ENCODE peak calls at places on chromosomes 1 and 21, in four cellular contexts. I is stomach; L is effector memory CD4-positive, alpha-beta T cell; M is MM.1S. N is an unnamed sample.

GRCh38 chr1:176051902-176052518 is 155.1 kb downstream of the COP1 start:
- DNase-seq in I (no peak), L (no peak), M (no peak), N (no peak)

GRCh38 chr1:119276558-119276957 is 92.0 kb upstream of the HAO2 start:
- DNase-seq in I (no peak), L (no peak), M (no peak), N (no peak)

GRCh38 chr1:184270556-184270955 is 116.3 kb upstream of the C1orf21 start:
- DNase-seq in I (no peak), L (no peak), M (no peak), N (peak)

GRCh38 chr1:108503062-108503740 is 53.1 kb downstream of the NBPF6 start:
- DNase-seq in I (no peak), L (no peak), M (no peak), N (no peak)

GRCh38 chr1:45508295-45509151 is 8.4 kb downstream of the MMACHC start:
- DNase-seq in I (no peak), L (no peak), M (no peak), N (no peak)

GRCh38 chr21:18522181-18522771 is 118.7 kb upstream of the TMPRSS15 start:
- DNase-seq in I (no peak), L (no peak), M (peak), N (no peak)

GRCh38 chr1:198463709-198464108 is 76.8 kb downstream of the ATP6V1G3 start:
- DNase-seq in I (no peak), L (no peak), M (no peak), N (no peak)

GRCh38 chr1:186183219-186183618 is 191.8 kb downstream of the TPR start:
- DNase-seq in I (no peak), L (no peak), M (no peak), N (no peak)

GRCh38 chr1:81174811-81175476 is 625.8 kb upstream of the ADGRL2 start:
- DNase-seq in I (no peak), L (no peak), M (no peak), N (no peak)

GRCh38 chr1:15272009-15272781 is 25.2 kb downstream of the FHAD1 start:
- DNase-seq in I (peak), L (no peak), M (peak), N (peak)

GRCh38 chr1:185578293-185578692 is 155.9 kb upstream of the HMCN1 start:
- DNase-seq in I (no peak), L (no peak), M (no peak), N (no peak)

GRCh38 chr1:64745181-64745985 is 508 bp downstream of the RAVER2 start:
- DNase-seq in I (peak), L (peak), M (peak), N (no peak)

GRCh38 chr1:181086926-181087325 is 1.6 kb upstream of the IER5 start:
- DNase-seq in I (no peak), L (no peak), M (no peak), N (no peak)

GRCh38 chr1:15288173-15288926 is 41.3 kb downstream of the FHAD1 start:
- DNase-seq in I (no peak), L (no peak), M (no peak), N (no peak)

GRCh38 chr1:211371406-211372105 is 44.9 kb downstream of the TRAF5 start:
- DNase-seq in I (no peak), L (no peak), M (peak), N (no peak)

GRCh38 chr1:113396585-113396984 is 6.3 kb downstream of the MAGI3 start:
- DNase-seq in I (no peak), L (no peak), M (no peak), N (no peak)

GRCh38 chr1:60069691-60070090 is 3.9 kb downstream of the C1orf87 start:
- DNase-seq in I (no peak), L (no peak), M (no peak), N (no peak)

GRCh38 chr1:152461544-152461943 is 47.5 kb upstream of the CRNN start:
- DNase-seq in I (peak), L (peak), M (peak), N (no peak)

GRCh38 chr1:212164095-212164872 is 120.9 kb upstream of the PPP2R5A start:
- DNase-seq in I (no peak), L (no peak), M (no peak), N (no peak)

GRCh38 chr1:22831729-22832413 is 121.2 kb downstream of the EPHB2 start:
- DNase-seq in I (peak), L (no peak), M (no peak), N (no peak)

GRCh38 chr21:42807938-42808613 is 71.3 kb downstream of the WDR4 start:
- DNase-seq in I (no peak), L (no peak), M (no peak), N (no peak)

GRCh38 chr1:45394342-45394741 is 54.1 kb upstream of the MUTYH start:
- DNase-seq in I (no peak), L (no peak), M (peak), N (no peak)

GRCh38 chr1:181159451-181160151 is 71.1 kb downstream of the IER5 start:
- DNase-seq in I (peak), L (peak), M (peak), N (no peak)

GRCh38 chr1:62436039-62436465 is 797 bp upstream of the USP1 start:
- DNase-seq in I (peak), L (no peak), M (no peak), N (no peak)

GRCh38 chr1:16605532-16605931 is 7.8 kb downstream of the NBPF1 start:
- DNase-seq in I (no peak), L (no peak), M (no peak), N (no peak)

GRCh38 chr1:36239941-36240637 is 15.8 kb downstream of the THRAP3 start:
- DNase-seq in I (no peak), L (no peak), M (no peak), N (no peak)

GRCh38 chr1:245389878-245390277 is 235.1 kb downstream of the KIF26B start:
- DNase-seq in I (no peak), L (no peak), M (no peak), N (no peak)

GRCh38 chr1:245807306-245807705 is 652.5 kb downstream of the KIF26B start:
- DNase-seq in I (no peak), L (no peak), M (no peak), N (no peak)

GRCh38 chr1:184701821-184702220 is 52.8 kb downstream of the EDEM3 start:
- DNase-seq in I (no peak), L (no peak), M (no peak), N (no peak)

GRCh38 chr21:40425981-40426380 is 421.0 kb downstream of the DSCAM start:
- DNase-seq in I (no peak), L (no peak), M (no peak), N (no peak)
- H3K27ac ChIP-seq in I (no peak), L (no peak), M (no peak), N (no peak)

DNA sequence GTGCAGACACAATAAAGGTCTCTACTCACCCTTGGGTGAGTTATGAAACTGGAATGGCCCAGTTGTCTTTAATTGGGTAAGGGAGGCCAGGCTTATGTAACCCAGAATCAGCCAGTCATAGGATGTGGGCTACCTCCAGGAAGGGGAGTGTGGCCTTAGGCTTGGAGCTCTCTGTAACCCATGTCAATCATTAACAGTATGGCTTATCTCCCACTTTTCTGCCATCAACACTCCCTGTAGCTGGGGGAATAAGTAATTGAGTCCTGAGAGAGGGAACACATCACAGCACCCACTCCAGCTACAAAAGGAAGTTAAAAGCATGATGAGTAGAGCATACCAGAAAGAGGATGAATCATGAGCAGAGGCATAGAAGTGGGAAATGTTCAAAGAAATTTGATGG is 327.0 kb upstream of the DUSP10 start:
- DNase-seq in I (no peak), L (no peak), M (no peak), N (no peak)
- H3K27ac ChIP-seq in I (no peak), L (no peak), M (no peak), N (no peak)

GRCh38 chr1:20684651-20685050 is 23.5 kb upstream of the DDOST start:
- DNase-seq in I (no peak), L (no peak), M (no peak), N (no peak)
- H3K27ac ChIP-seq in I (peak), L (no peak), M (no peak), N (no peak)

GRCh38 chr1:205226868-205227583 is 720 bp upstream of the TMCC2 start:
- DNase-seq in I (no peak), L (no peak), M (peak), N (no peak)
- H3K27ac ChIP-seq in I (no peak), L (no peak), M (no peak), N (no peak)

GRCh38 chr1:6450943-6451373 is 15.0 kb downstream of the TNFRSF25 start:
- DNase-seq in I (peak), L (no peak), M (no peak), N (no peak)
- H3K27ac ChIP-seq in I (no peak), L (no peak), M (no peak), N (no peak)

DNA sequence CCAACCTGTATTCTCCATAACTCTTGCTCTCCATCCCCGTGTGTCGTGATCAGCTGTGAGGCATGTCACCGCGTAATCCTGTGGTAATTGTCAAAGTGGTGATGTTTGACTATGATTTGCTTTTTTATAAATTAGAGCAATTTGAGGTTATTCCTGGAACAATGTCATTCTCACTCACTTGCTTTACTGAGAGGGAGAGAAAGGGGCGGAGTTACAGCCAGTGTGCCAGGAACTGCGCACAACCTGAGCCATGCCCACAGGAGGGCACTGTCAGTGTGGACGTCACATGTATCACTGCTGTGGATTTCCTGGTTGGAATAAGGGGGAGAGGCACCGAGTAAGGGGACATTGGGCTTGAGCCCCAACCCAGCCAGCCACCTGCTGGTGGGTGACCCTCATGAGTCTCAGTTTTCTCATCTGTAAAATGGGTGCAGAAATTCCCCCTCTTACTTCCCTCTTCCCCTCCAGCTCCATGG is 6.9 kb downstream of the ADGRB2 start:
- DNase-seq in I (no peak), L (no peak), M (no peak), N (no peak)
- H3K27ac ChIP-seq in I (no peak), L (no peak), M (no peak), N (no peak)

N was measured in iPS DF 6.9.